ENCODE peak calls at places on chromosomes 11 and 22, in ten cellular contexts. P is mesenchymal stem cell; W is SJSA1; Z is pancreas; Q is neural progenitor cell; T is brain microvascular endothelial cell; M is spleen; Y is naive thymus-derived CD4-positive, alpha-beta T cell; L is neuronal stem cell; G is WERI-Rb-1. J is an unnamed sample.

GRCh38 chr11:65883058-65883761 is 3.6 kb downstream of the CTSW start:
- DNase-seq in P (no peak), W (no peak), Z (no peak), Q (no peak), T (no peak), M (peak), Y (no peak), L (no peak), G (no peak), J (no peak)

GRCh38 chr22:46108564-46109473 is 41.5 kb upstream of the PPARA start:
- DNase-seq in P (no peak), W (peak), Z (peak), Q (peak), T (no peak), M (no peak), Y (no peak), L (no peak), G (peak), J (no peak)

GRCh38 chr22:39269095-39269827 is 24.5 kb upstream of the PDGFB start:
- DNase-seq in P (no peak), W (no peak), Z (no peak), Q (no peak), T (no peak), M (no peak), Y (no peak), L (no peak), G (no peak), J (no peak)

GRCh38 chr11:44229664-44230063 is 80.3 kb downstream of the ALX4 start:
- DNase-seq in P (no peak), W (peak), Z (no peak), Q (no peak), T (no peak), M (no peak), Y (no peak), L (no peak), G (no peak), J (no peak)

GRCh38 chr11:111737877-111738205 is 28.3 kb downstream of the PPP2R1B start:
- DNase-seq in P (no peak), W (no peak), Z (no peak), Q (no peak), T (no peak), M (no peak), Y (no peak), L (no peak), G (no peak), J (peak)

GRCh38 chr11:98601181-98601773 is 419.5 kb upstream of the CNTN5 start:
- DNase-seq in P (no peak), W (no peak), Z (no peak), Q (no peak), T (no peak), M (no peak), Y (no peak), L (no peak), G (no peak), J (peak)

GRCh38 chr22:35315141-35315854 is 15.6 kb downstream of the TOM1 start:
- DNase-seq in P (no peak), W (no peak), Z (no peak), Q (no peak), T (no peak), M (peak), Y (no peak), L (no peak), G (no peak), J (no peak)

GRCh38 chr22:26848244-26848920 is 191.0 kb downstream of the MIAT start:
- DNase-seq in P (peak), W (peak), Z (no peak), Q (peak), T (peak), M (no peak), Y (no peak), L (no peak), G (no peak), J (no peak)

GRCh38 chr11:86919557-86920210 is 35.5 kb downstream of the FZD4 start:
- DNase-seq in P (peak), W (peak), Z (no peak), Q (peak), T (peak), M (no peak), Y (no peak), L (peak), G (peak), J (no peak)

GRCh38 chr22:41862160-41862529 is 29.2 kb downstream of the SREBF2 start:
- DNase-seq in P (no peak), W (peak), Z (no peak), Q (no peak), T (no peak), M (no peak), Y (no peak), L (no peak), G (no peak), J (no peak)

GRCh38 chr11:36062796-36063380 is 119.0 kb downstream of the LDLRAD3 start:
- DNase-seq in P (peak), W (no peak), Z (no peak), Q (no peak), T (no peak), M (no peak), Y (no peak), L (no peak), G (no peak), J (no peak)

GRCh38 chr11:118435233-118435892 is 929 bp upstream of the KMT2A start:
- DNase-seq in P (peak), W (peak), Z (peak), Q (peak), T (no peak), M (peak), Y (peak), L (peak), G (peak), J (no peak)

GRCh38 chr11:46260161-46260560 is 17.3 kb upstream of the CREB3L1 start:
- DNase-seq in P (peak), W (no peak), Z (no peak), Q (no peak), T (no peak), M (no peak), Y (no peak), L (no peak), G (no peak), J (no peak)

GRCh38 chr22:46500201-46500600 is 37.2 kb downstream of the CELSR1 start:
- DNase-seq in P (no peak), W (no peak), Z (no peak), Q (peak), T (no peak), M (no peak), Y (no peak), L (peak), G (no peak), J (no peak)

GRCh38 chr11:87366346-87366745 is 328.6 kb downstream of the TMEM135 start:
- DNase-seq in P (no peak), W (no peak), Z (no peak), Q (no peak), T (no peak), M (no peak), Y (no peak), L (no peak), G (no peak), J (no peak)

GRCh38 chr11:68402355-68403031 is 58.1 kb upstream of the PPP6R3 start:
- DNase-seq in P (no peak), W (no peak), Z (no peak), Q (peak), T (no peak), M (no peak), Y (no peak), L (no peak), G (peak), J (no peak)

GRCh38 chr11:75813622-75814039 is 1.4 kb upstream of the UVRAG start:
- DNase-seq in P (peak), W (no peak), Z (no peak), Q (no peak), T (no peak), M (no peak), Y (no peak), L (no peak), G (no peak), J (no peak)

GRCh38 chr11:62353841-62354240 is 16.6 kb downstream of the ASRGL1 start:
- DNase-seq in P (no peak), W (no peak), Z (no peak), Q (no peak), T (no peak), M (no peak), Y (no peak), L (no peak), G (no peak), J (no peak)

GRCh38 chr11:19711911-19712280 is 741 bp upstream of the NAV2 start:
- DNase-seq in P (no peak), W (no peak), Z (no peak), Q (peak), T (no peak), M (no peak), Y (no peak), L (no peak), G (no peak), J (peak)

GRCh38 chr11:115580416-115580815 is 76.2 kb upstream of the CADM1 start:
- DNase-seq in P (no peak), W (no peak), Z (no peak), Q (no peak), T (no peak), M (no peak), Y (no peak), L (no peak), G (no peak), J (no peak)

GRCh38 chr11:64306876-64307622 is 1.7 kb downstream of the ESRRA start:
- DNase-seq in P (no peak), W (no peak), Z (peak), Q (peak), T (no peak), M (peak), Y (no peak), L (no peak), G (no peak), J (no peak)

GRCh38 chr11:100930185-100930778 is 199.3 kb downstream of the PGR start:
- DNase-seq in P (peak), W (peak), Z (no peak), Q (peak), T (peak), M (no peak), Y (no peak), L (peak), G (no peak), J (no peak)

GRCh38 chr11:128916037-128916572 is 24.9 kb downstream of the KCNJ5 start:
- DNase-seq in P (no peak), W (no peak), Z (no peak), Q (no peak), T (no peak), M (no peak), Y (no peak), L (no peak), G (no peak), J (no peak)

GRCh38 chr11:57903441-57904123 is 120.1 kb upstream of the OR9Q1 start:
- DNase-seq in P (no peak), W (peak), Z (peak), Q (no peak), T (no peak), M (no peak), Y (no peak), L (no peak), G (no peak), J (no peak)

GRCh38 chr11:96755752-96756151 is 365.9 kb downstream of the JRKL start:
- DNase-seq in P (no peak), W (no peak), Z (no peak), Q (no peak), T (no peak), M (no peak), Y (no peak), L (no peak), G (no peak), J (no peak)

GRCh38 chr11:69218946-69219720 is 63.4 kb downstream of the SMIM38 start:
- DNase-seq in P (no peak), W (no peak), Z (no peak), Q (no peak), T (no peak), M (no peak), Y (no peak), L (no peak), G (no peak), J (no peak)

GRCh38 chr11:71269603-71270511 is 17.5 kb upstream of the SHANK2 start:
- DNase-seq in P (no peak), W (no peak), Z (no peak), Q (no peak), T (no peak), M (no peak), Y (no peak), L (no peak), G (no peak), J (no peak)

GRCh38 chr11:43918662-43919061 is 23.8 kb upstream of the C11orf96 start:
- DNase-seq in P (peak), W (no peak), Z (no peak), Q (no peak), T (no peak), M (no peak), Y (no peak), L (no peak), G (no peak), J (no peak)

GRCh38 chr11:1298695-1299492 is 10.5 kb downstream of the TOLLIP start:
- DNase-seq in P (peak), W (no peak), Z (peak), Q (peak), T (no peak), M (peak), Y (peak), L (no peak), G (no peak), J (no peak)

GRCh38 chr22:20130319-20130718 is 1.3 kb upstream of the ZDHHC8 start:
- DNase-seq in P (no peak), W (no peak), Z (no peak), Q (no peak), T (no peak), M (no peak), Y (no peak), L (no peak), G (no peak), J (no peak)

GRCh38 chr11:93216511-93217121 is 18.8 kb upstream of the SLC36A4 start:
- DNase-seq in P (no peak), W (no peak), Z (no peak), Q (no peak), T (no peak), M (no peak), Y (no peak), L (no peak), G (no peak), J (no peak)

GRCh38 chr11:130449996-130450419 is 1.6 kb downstream of the ADAMTS15 start:
- DNase-seq in P (peak), W (no peak), Z (peak), Q (peak), T (peak), M (no peak), Y (no peak), L (no peak), G (peak), J (no peak)

GRCh38 chr11:106983251-106983650 is 35.0 kb downstream of the GUCY1A2 start:
- DNase-seq in P (no peak), W (no peak), Z (no peak), Q (no peak), T (no peak), M (no peak), Y (no peak), L (no peak), G (no peak), J (no peak)

GRCh38 chr11:106988151-106988806 is 30.0 kb downstream of the GUCY1A2 start:
- DNase-seq in P (peak), W (no peak), Z (no peak), Q (no peak), T (peak), M (no peak), Y (no peak), L (no peak), G (peak), J (no peak)

GRCh38 chr11:106989056-106989455 is 29.2 kb downstream of the GUCY1A2 start:
- DNase-seq in P (peak), W (no peak), Z (no peak), Q (no peak), T (no peak), M (no peak), Y (no peak), L (no peak), G (no peak), J (no peak)

GRCh38 chr11:106986673-106987072 is 31.6 kb downstream of the GUCY1A2 start:
- DNase-seq in P (no peak), W (no peak), Z (no peak), Q (no peak), T (no peak), M (no peak), Y (no peak), L (no peak), G (no peak), J (no peak)

GRCh38 chr11:106986261-106986660 is 32.0 kb downstream of the GUCY1A2 start:
- DNase-seq in P (peak), W (no peak), Z (no peak), Q (no peak), T (peak), M (no peak), Y (no peak), L (no peak), G (no peak), J (no peak)
- H3K27ac ChIP-seq in P (no peak), W (no peak), Z (no peak), Q (no peak), T (no peak), M (no peak), Y (no peak), L (no peak), G (no peak), J (peak)

DNA sequence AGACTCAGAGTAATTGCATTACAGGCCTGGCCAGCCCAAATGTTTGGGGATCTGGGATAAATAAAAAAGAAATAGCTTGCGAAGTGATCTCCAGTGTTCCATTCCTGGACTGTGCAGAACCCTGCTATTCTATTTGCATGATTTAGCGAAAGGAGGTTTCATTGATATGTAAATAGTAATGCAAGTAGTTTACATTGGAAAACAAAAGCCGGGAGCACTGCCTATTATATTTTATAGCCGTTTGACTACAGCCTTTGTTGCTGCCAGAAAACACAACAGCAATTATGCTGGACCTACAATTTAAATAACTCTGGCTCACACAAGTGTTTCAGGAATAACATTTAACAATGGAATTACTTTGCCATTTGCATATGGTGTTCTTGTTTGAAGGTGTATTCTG is 315.2 kb downstream of the BRD1 start:
- DNase-seq in P (no peak), W (no peak), Z (no peak), Q (no peak), T (no peak), M (no peak), Y (no peak), L (no peak), G (no peak), J (no peak)
- H3K27ac ChIP-seq in P (no peak), W (no peak), Z (no peak), Q (no peak), T (no peak), M (peak), Y (peak), L (no peak), G (no peak), J (no peak)

DNA sequence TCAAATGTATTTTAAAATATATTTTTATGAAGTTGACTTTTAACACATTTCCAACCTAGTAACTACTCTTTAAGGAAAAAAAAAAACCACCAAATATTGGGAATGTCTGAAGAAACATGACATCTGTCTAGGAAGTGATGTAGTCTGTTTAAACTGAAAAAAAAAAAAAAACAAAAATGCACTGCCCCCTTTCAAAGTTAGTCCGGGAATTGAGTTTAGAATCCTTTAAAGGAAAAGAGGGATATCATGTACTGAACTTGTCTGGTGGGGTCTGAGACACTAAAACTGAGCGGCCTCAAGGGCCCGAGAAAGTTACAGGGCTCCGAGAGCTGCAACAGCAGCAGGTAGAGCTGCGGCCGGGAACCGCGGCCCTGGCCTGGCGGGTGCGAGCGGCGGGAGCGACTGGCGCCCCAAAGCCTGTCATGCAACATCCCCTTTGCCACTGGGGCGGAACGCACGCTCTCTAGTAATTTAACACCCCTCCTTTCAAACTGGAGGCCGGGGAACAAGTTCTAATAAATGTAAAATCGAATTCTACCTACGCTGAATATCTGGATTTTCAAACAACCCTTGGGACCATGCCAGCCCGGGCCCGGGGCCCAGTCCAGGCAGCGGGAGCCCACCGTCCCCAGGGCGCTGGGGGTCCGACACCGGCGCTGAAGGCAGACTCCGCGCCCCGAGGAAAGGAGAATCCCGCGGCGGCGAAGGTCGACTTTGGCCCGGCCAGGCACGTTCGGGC is 758 bp downstream of the RDX start:
- DNase-seq in P (peak), W (peak), Z (peak), Q (peak), T (peak), M (peak), Y (peak), L (peak), G (peak), J (no peak)
- H3K27ac ChIP-seq in P (peak), W (peak), Z (peak), Q (peak), T (peak), M (peak), Y (peak), L (peak), G (peak), J (peak)

GRCh38 chr11:6483015-6483414 is 1.7 kb downstream of the TIMM10B start:
- DNase-seq in P (no peak), W (no peak), Z (no peak), Q (no peak), T (no peak), M (no peak), Y (no peak), L (no peak), G (no peak), J (no peak)
- H3K27ac ChIP-seq in P (no peak), W (no peak), Z (no peak), Q (no peak), T (no peak), M (no peak), Y (peak), L (no peak), G (no peak), J (no peak)

J was measured in caudate nucleus.